ENCODE peak calls at places on chromosome 15, in four cellular contexts. N is progenitor cell of endocrine pancreas, D is chondrocyte, Q is fibroblast of lung. R is an unnamed sample.

GRCh38 chr15:42083916-42084315 is 10.4 kb downstream of the PLA2G4D start:
- DNase-seq in N (no peak), D (no peak), Q (no peak), R (no peak)

GRCh38 chr15:84654689-84655453 is 788 bp upstream of the WDR73 start:
- DNase-seq in N (peak), D (no peak), Q (peak), R (peak)

GRCh38 chr15:90362936-90363212 is 10.8 kb downstream of the ZNF774 start:
- DNase-seq in N (no peak), D (no peak), Q (peak), R (no peak)

GRCh38 chr15:73927003-73927475 is 777 bp downstream of the LOXL1 start:
- DNase-seq in N (peak), D (no peak), Q (no peak), R (peak)

GRCh38 chr15:69784808-69785550 is 312.7 kb downstream of the TLE3 start:
- DNase-seq in N (no peak), D (no peak), Q (peak), R (no peak)

GRCh38 chr15:25431821-25432561 is 6.8 kb downstream of the UBE3A start:
- DNase-seq in N (no peak), D (no peak), Q (no peak), R (no peak)

GRCh38 chr15:24075420-24076089 is 388.4 kb upstream of the NDN start:
- DNase-seq in N (no peak), D (no peak), Q (no peak), R (no peak)

GRCh38 chr15:55168350-55168974 is 28.3 kb downstream of the RSL24D1 start:
- DNase-seq in N (peak), D (no peak), Q (peak), R (peak)

GRCh38 chr15:88752956-88753355 is 50.3 kb upstream of the ACAN start:
- DNase-seq in N (no peak), D (no peak), Q (no peak), R (no peak)

GRCh38 chr15:53831907-53832793 is 72.7 kb upstream of the WDR72 start:
- DNase-seq in N (no peak), D (no peak), Q (no peak), R (no peak)

GRCh38 chr15:66294157-66294931 is 976 bp downstream of the DIS3L start:
- DNase-seq in N (no peak), D (no peak), Q (peak), R (no peak)

GRCh38 chr15:48336940-48337339 is 5.7 kb downstream of the DUT start:
- DNase-seq in N (no peak), D (no peak), Q (peak), R (no peak)

GRCh38 chr15:91946914-91947313 is 93.4 kb downstream of the SLCO3A1 start:
- DNase-seq in N (no peak), D (no peak), Q (no peak), R (no peak)

GRCh38 chr15:69468241-69469121 is 15.9 kb downstream of the RPLP1 start:
- DNase-seq in N (no peak), D (no peak), Q (no peak), R (peak)

GRCh38 chr15:91849749-91850161 is 3.8 kb upstream of the SLCO3A1 start:
- DNase-seq in N (no peak), D (no peak), Q (peak), R (no peak)

GRCh38 chr15:74709011-74709410 is 13.2 kb upstream of the EDC3 start:
- DNase-seq in N (no peak), D (no peak), Q (no peak), R (no peak)

GRCh38 chr15:77623008-77623877 is 9.5 kb downstream of the LINGO1 start:
- DNase-seq in N (no peak), D (no peak), Q (no peak), R (no peak)

GRCh38 chr15:60661075-60661645 is 182.2 kb upstream of the ICE2 start:
- DNase-seq in N (no peak), D (no peak), Q (no peak), R (no peak)

GRCh38 chr15:40771242-40771641 is 1.5 kb downstream of the C15orf62 start:
- DNase-seq in N (no peak), D (no peak), Q (no peak), R (no peak)

GRCh38 chr15:47708116-47708515 is 9.2 kb upstream of the SEMA6D start:
- DNase-seq in N (no peak), D (no peak), Q (no peak), R (no peak)

GRCh38 chr15:68691667-68692066 is 112.9 kb downstream of the CORO2B start:
- DNase-seq in N (no peak), D (no peak), Q (no peak), R (peak)

GRCh38 chr15:74010929-74011540 is 16.5 kb downstream of the PML start:
- DNase-seq in N (no peak), D (no peak), Q (peak), R (no peak)

GRCh38 chr15:44804303-44805046 is 68.1 kb downstream of the TRIM69 start:
- DNase-seq in N (no peak), D (no peak), Q (no peak), R (no peak)

GRCh38 chr15:23629234-23629805 is 18.3 kb downstream of the MAGEL2 start:
- DNase-seq in N (no peak), D (no peak), Q (no peak), R (no peak)

DNA sequence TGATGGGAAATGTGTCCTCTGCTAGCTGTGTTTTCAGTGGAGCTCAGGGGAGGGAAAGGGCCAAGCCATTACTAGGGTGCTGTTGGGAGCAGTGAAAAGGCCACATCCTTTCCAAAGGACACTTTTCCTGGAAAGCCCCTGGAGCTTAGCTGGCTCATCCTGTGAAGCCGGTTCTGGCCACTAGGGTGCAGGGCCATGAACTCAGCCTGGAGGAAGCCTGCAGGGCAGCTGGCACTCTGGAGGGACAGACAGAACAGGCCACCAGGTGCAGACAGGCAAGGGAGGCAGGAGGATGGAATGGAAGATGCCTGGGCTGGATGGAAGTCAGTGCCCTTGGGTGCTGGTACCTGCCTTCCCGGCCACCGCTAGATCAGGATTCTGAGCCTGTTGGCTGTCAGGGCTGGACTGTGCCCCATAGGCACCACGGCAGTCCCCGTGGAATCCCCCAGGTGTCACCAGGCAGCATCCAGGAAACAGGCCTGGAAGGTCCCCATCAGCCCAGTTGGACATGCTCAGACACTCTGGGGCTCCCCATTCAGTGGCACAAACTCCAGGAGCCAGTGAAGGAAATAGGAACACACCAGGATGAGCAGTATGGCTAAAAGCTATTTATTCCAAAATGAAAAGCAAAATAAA is 76.2 kb upstream of the C2CD4B start:
- DNase-seq in N (no peak), D (no peak), Q (no peak), R (no peak)
- TF ChIP-seq CTCF in N (peak), D (peak), Q (peak), R (no peak)

GRCh38 chr15:57442371-57442770 is 66.1 kb downstream of the CGNL1 start:
- DNase-seq in N (no peak), D (no peak), Q (no peak), R (no peak)

GRCh38 chr15:57444877-57445513 is 68.7 kb downstream of the CGNL1 start:
- DNase-seq in N (no peak), D (no peak), Q (no peak), R (no peak)

GRCh38 chr15:57445872-57446271 is 69.6 kb downstream of the CGNL1 start:
- DNase-seq in N (no peak), D (no peak), Q (peak), R (no peak)

GRCh38 chr15:57440799-57441198 is 64.5 kb downstream of the CGNL1 start:
- DNase-seq in N (no peak), D (no peak), Q (peak), R (no peak)

DNA sequence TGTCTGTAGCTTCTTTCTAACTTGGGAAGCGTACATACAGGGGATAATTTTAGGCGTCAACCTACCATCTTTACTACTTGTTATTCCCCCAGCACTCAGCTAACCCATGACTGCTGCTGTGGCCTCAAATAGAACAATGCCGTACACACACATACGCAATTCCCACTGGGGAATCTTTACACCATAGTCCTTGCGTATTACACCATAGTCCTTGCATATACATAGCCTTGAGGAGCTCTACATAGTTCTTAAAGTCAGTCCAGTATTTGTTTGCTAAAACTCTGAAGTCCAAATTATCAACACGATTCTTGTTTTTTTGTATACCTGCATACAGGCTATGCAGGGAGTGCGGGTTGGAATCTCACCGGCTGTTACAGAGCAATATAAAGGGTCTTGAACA is 67.2 kb downstream of the CGNL1 start:
- DNase-seq in N (no peak), D (no peak), Q (no peak), R (no peak)
- TF ChIP-seq CTCF in N (no peak), D (no peak), Q (no peak), R (no peak)

GRCh38 chr15:86624261-86625036 is 544.8 kb downstream of the AGBL1 start:
- DNase-seq in N (peak), D (no peak), Q (peak), R (no peak)
- TF ChIP-seq CTCF in N (peak), D (peak), Q (peak), R (no peak)

GRCh38 chr15:52759969-52760368 is 30.2 kb downstream of the ONECUT1 start:
- DNase-seq in N (no peak), D (no peak), Q (no peak), R (no peak)
- TF ChIP-seq CTCF in N (peak), D (no peak), Q (no peak), R (no peak)

DNA sequence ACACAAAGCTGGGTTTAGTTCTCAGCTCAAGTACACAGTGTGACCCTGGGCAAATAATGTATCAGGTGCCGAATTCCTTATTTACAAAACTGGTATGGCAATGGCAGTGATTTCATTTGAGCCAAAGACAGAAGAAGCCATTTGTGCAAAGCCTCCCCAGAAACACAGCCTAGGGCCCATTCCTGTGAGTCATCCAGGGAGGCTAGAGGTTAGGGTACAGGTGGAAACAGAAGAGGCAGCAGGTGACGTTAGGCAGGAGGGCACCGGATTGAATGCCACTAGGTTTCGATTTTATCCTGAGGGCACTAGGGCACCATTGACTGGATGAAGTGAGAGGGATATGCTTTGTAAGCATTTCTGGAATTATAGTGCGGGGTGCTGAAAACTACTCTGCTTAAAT is 766.9 kb upstream of the NR2F2 start:
- DNase-seq in N (no peak), D (no peak), Q (no peak), R (no peak)
- TF ChIP-seq CTCF in N (no peak), D (no peak), Q (no peak), R (no peak)

GRCh38 chr15:92954578-92954977 is 54.5 kb downstream of the CHD2 start:
- DNase-seq in N (no peak), D (no peak), Q (no peak), R (no peak)
- TF ChIP-seq CTCF in N (peak), D (peak), Q (no peak), R (no peak)

GRCh38 chr15:59616390-59616789 is 4.8 kb downstream of the GCNT3 start:
- DNase-seq in N (no peak), D (no peak), Q (no peak), R (no peak)

GRCh38 chr15:59622289-59622688 is 10.7 kb downstream of the GCNT3 start:
- DNase-seq in N (peak), D (no peak), Q (peak), R (no peak)
- TF ChIP-seq CTCF in N (peak), D (peak), Q (peak), R (no peak)

DNA sequence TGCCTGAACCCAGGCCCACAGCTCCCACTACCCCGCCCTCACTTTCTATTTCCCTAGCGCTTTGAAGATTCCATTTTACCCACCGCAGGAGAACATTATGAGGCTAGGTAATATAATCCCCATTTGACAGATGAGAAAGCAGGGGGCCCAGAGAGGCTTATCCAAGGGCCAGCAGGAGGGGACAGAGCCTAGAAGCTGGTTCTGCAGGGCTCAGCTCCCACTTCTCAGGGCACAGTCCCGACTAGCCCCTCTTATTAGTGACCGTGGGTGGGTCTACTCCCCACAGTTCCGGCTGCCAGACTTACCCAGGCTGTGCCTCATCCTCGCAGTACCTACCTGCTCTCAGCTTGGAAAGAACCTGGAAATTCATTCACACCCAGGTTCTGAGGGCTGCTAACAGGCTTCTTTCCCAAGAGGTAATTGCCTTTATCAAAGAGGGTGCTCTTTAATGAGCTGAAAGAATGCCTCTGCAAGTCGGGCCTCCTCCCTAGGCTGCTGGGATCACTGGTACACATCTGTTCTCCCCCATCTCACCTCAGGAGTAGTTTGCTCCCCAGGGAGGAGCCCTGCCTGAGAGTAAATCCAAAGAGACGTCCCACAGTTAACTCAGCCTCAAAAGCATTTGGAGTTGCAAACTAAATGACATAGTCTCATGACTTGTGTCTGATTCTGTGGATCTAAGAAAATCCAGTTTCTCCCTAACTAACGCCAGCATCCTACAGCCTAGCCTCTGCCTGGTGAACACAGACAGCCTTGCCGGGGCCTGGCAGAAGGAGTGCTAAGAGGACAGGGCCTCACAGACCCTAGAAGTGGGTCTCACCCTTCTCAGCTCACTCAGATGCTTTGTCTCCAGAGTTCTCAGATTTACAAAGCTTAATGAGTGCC is 125.0 kb downstream of the CHSY1 start:
- DNase-seq in N (no peak), D (no peak), Q (peak), R (no peak)
- TF ChIP-seq CTCF in N (no peak), D (no peak), Q (no peak), R (no peak)

GRCh38 chr15:58856090-58856489 is 77.4 kb downstream of the SLTM start:
- DNase-seq in N (no peak), D (no peak), Q (peak), R (no peak)

GRCh38 chr15:58854598-58854997 is 78.9 kb downstream of the SLTM start:
- DNase-seq in N (no peak), D (no peak), Q (no peak), R (no peak)

DNA sequence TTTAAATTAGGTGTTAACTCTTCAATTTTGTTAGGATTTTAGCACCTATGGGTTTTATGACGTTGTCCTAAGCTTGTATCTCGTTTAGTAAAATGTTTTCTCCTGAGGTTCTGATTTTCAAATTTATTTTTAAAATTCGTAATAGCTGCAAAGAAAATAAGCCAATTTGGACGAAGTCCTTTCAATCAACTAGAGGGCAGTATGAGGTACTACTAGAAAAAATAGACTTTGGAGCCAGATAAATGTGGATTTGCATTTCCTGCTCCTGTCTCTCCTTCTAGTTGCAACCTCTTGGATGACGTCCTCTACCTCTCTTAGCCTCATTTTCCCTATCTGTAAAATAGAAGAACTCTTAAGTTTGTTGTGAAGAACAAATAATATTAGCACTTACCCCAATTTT is 81.1 kb downstream of the SLTM start:
- DNase-seq in N (no peak), D (no peak), Q (peak), R (no peak)
- TF ChIP-seq CTCF in N (peak), D (peak), Q (no peak), R (no peak)

GRCh38 chr15:39438795-39439577 is 141.9 kb upstream of the THBS1 start:
- DNase-seq in N (no peak), D (no peak), Q (no peak), R (no peak)
- TF ChIP-seq CTCF in N (peak), D (peak), Q (no peak), R (no peak)